ENCODE peak calls at places on chromosomes 11 and 22, in nine cellular contexts. C, I, Q, H, T, U, E, X and V are unnamed samples.

GRCh38 chr22:49657275-49657973 is 170.2 kb downstream of the BRD1 start:
- DNase-seq in C (no peak), I (peak), Q (peak), H (peak), T (no peak), U (peak), E (peak), X (peak), V (peak)

GRCh38 chr22:41028841-41029240 is 63.6 kb upstream of the EP300 start:
- DNase-seq in C (no peak), I (peak), Q (no peak), H (no peak), T (peak), U (no peak), E (no peak), X (no peak), V (no peak)

GRCh38 chr11:1873048-1873812 is 18.5 kb downstream of the PRR33 start:
- DNase-seq in C (peak), I (no peak), Q (peak), H (peak), T (peak), U (no peak), E (no peak), X (no peak), V (no peak)

GRCh38 chr11:10459029-10459970 is 4.2 kb downstream of the AMPD3 start:
- DNase-seq in C (no peak), I (peak), Q (no peak), H (no peak), T (no peak), U (no peak), E (no peak), X (peak), V (no peak)

GRCh38 chr11:63760487-63761079 is 8.0 kb downstream of the ZFTA start:
- DNase-seq in C (no peak), I (no peak), Q (no peak), H (no peak), T (no peak), U (no peak), E (no peak), X (no peak), V (no peak)

GRCh38 chr11:119832536-119832935 is 103.5 kb upstream of the NECTIN1 start:
- DNase-seq in C (peak), I (no peak), Q (peak), H (peak), T (peak), U (no peak), E (no peak), X (no peak), V (peak)

GRCh38 chr11:119520966-119521365 is 98.0 kb upstream of the THY1 start:
- DNase-seq in C (no peak), I (no peak), Q (no peak), H (no peak), T (no peak), U (no peak), E (no peak), X (no peak), V (no peak)

GRCh38 chr11:76627541-76628082 is 42.9 kb downstream of the LRRC32 start:
- DNase-seq in C (no peak), I (peak), Q (no peak), H (peak), T (no peak), U (no peak), E (no peak), X (no peak), V (peak)

GRCh38 chr11:87322570-87322969 is 284.8 kb downstream of the TMEM135 start:
- DNase-seq in C (no peak), I (no peak), Q (no peak), H (no peak), T (no peak), U (no peak), E (no peak), X (no peak), V (no peak)

GRCh38 chr22:42796081-42796480 is 61.0 kb downstream of the ARFGAP3 start:
- DNase-seq in C (peak), I (no peak), Q (no peak), H (no peak), T (no peak), U (no peak), E (no peak), X (no peak), V (peak)

DNA sequence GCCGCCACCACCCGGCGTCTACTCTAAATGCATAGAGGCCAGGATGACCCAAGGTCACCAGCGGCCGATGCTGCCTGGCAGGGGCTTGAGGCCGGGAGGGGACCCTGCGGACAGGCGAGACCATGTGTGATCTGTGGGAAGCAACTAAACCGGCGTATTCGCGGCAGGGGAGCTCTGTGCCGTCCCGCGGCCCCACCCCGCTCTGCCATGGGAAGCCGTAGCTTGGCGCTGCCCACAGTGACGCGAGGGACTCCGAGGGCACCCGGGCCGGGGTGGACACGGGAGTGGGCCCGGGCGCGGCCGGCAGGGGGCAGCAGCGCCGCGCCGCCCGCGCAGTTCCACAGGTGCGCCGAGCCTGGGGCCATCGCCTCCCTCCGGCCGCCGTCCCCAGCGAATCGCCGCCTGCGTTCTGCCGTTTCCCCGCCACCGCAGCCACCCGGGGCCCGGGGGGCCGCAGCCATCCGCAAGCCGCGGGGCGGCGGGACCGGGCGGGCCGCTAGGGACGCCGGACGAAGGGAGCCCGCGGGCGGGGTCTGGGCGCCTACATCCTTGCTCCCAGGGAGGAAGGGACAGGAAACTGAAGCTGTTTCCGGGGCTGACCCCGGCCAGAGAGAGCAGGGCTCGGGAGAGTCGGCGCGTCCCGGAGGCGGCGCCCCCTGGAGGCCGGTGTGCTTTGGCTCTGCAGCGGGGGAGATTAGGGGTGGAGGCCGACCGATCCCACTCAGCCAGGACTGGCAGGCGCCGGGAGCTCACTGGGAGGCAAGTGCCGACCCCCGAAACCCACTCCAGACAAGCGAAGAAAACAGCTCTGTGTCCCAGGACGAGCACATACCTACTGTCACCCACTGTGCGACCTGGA is 12.5 kb upstream of the HDHD5 start:
- DNase-seq in C (peak), I (peak), Q (peak), H (peak), T (peak), U (peak), E (peak), X (peak), V (peak)
- TF ChIP-seq POLR2A in C (peak), I (peak), Q (peak), H (peak), T (no peak), U (peak), E (no peak), X (peak), V (no peak)

GRCh38 chr11:123300874-123301695 is 106.0 kb upstream of the CLMP start:
- DNase-seq in C (no peak), I (peak), Q (no peak), H (no peak), T (peak), U (no peak), E (peak), X (no peak), V (no peak)
- H3K4me3 ChIP-seq in C (peak), I (no peak), Q (no peak), H (peak), T (no peak), U (no peak), E (no peak), X (no peak), V (no peak)

GRCh38 chr22:38715176-38715764 is 9.5 kb downstream of the GTPBP1 start:
- DNase-seq in C (no peak), I (no peak), Q (peak), H (no peak), T (no peak), U (no peak), E (no peak), X (no peak), V (no peak)

GRCh38 chr22:38710866-38711265 is 5.1 kb downstream of the GTPBP1 start:
- DNase-seq in C (no peak), I (no peak), Q (no peak), H (no peak), T (no peak), U (no peak), E (no peak), X (no peak), V (no peak)

GRCh38 chr22:38713921-38714320 is 8.2 kb downstream of the GTPBP1 start:
- DNase-seq in C (no peak), I (no peak), Q (no peak), H (no peak), T (no peak), U (no peak), E (no peak), X (no peak), V (no peak)

GRCh38 chr22:38710352-38710751 is 4.6 kb downstream of the GTPBP1 start:
- DNase-seq in C (no peak), I (no peak), Q (no peak), H (no peak), T (no peak), U (no peak), E (no peak), X (no peak), V (no peak)

DNA sequence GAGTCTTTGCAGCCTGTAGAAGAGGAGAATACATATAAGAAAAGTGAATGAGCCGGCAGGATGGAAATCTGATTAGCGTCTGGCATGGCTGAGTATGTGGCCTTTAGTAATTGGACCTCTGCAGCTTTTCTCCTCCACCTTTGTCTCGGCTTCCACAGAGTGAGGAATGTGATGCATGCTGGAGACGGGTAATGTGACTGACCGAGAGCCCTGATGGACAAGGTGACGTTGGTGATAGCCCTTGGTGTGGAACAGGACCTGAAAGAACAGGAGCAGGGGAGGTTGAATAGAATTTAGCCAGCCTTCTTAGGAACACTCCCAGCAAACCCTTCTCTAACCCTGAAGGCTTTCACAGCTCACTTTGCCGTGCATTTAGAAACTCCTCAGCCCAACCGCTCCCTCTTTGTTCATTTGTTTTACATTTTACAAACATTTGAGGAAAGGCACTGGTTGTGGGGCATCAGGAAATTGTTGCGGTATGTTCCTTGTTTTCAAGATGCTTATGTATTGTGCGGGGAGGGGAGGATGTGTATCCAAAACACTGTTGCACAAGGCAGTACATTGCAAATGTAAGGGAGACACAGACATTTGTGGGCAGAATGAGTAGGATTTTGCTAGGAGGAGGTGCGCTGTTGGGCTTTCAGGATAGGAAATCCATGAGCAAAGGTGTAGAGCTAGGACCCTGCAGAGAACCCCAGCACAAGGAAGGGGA is 6.9 kb downstream of the GTPBP1 start:
- DNase-seq in C (no peak), I (no peak), Q (no peak), H (no peak), T (no peak), U (no peak), E (no peak), X (no peak), V (no peak)
- TF ChIP-seq POLR2A in C (no peak), I (no peak), Q (no peak), H (no peak), T (no peak), U (no peak), E (no peak), X (no peak), V (no peak)

DNA sequence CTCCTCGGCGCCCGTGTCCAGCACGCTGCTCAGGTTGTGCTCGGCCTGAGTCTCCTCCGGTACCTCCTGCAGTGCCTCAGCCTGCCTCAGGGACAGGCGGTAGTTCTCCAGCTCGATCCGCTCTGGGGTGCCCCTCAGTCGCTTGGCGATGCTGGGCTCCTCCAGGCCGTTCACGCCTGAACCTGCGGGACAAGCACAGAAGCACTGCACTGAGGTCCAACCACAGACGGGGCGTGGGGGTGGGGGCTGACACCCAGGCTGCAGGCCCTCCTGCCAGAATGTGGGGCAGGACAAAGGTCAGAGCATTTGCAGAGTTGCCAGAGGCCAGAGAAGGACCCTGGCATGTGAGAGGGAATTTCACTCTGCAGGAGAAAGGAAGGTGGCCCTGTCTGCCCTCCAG is 67.6 kb upstream of the BID start:
- DNase-seq in C (peak), I (no peak), Q (no peak), H (no peak), T (no peak), U (no peak), E (no peak), X (no peak), V (no peak)
- H3K4me3 ChIP-seq in C (no peak), I (no peak), Q (no peak), H (peak), T (no peak), U (no peak), E (no peak), X (no peak), V (no peak)

GRCh38 chr11:46697723-46698122 is 2.7 kb downstream of the ARHGAP1 start:
- DNase-seq in C (no peak), I (no peak), Q (no peak), H (no peak), T (no peak), U (no peak), E (no peak), X (no peak), V (no peak)

GRCh38 chr11:46697303-46697702 is 3.1 kb downstream of the ARHGAP1 start:
- DNase-seq in C (no peak), I (no peak), Q (no peak), H (no peak), T (no peak), U (no peak), E (no peak), X (no peak), V (no peak)

GRCh38 chr11:46698597-46698996 is 1.8 kb downstream of the ARHGAP1 start:
- DNase-seq in C (no peak), I (peak), Q (no peak), H (no peak), T (no peak), U (no peak), E (no peak), X (peak), V (no peak)

GRCh38 chr11:46700251-46701077 is at the start of the genes ARHGAP1 and ZNF408:
- DNase-seq in C (peak), I (peak), Q (peak), H (peak), T (peak), U (peak), E (peak), X (peak), V (peak)

DNA sequence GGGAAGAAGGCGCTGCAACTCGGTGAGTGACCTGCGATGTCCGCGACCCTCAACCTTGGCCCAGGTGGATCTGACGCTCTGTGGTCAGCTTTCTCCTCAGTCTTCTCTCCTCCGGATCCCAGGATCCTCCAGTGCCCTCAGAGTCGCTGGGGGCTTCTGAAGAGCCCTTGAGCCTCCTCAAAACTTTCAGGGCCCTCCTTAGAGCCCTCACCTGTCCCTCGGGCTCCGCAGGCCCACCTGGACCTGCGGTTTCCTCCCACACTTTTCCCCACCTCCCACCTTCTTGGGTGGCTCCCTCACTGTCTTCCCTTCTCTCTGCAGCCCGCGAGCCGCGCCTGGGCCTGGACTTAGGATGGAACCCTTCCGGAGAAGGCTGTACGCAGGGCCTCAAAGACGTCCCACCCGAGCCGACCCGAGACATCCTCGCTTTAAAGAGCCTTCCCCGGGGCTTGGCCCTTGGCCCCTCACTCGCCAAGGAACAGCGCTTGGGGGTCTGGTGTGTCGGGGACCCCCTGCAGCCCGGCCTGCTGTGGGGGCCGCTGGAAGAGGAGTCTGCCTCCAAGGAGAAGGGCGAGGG is 335 bp downstream of the ZNF408 start:
- DNase-seq in C (no peak), I (peak), Q (no peak), H (no peak), T (no peak), U (no peak), E (no peak), X (peak), V (no peak)
- TF ChIP-seq POLR2A in C (no peak), I (peak), Q (no peak), H (no peak), T (no peak), U (no peak), E (no peak), X (no peak), V (no peak)

GRCh38 chr11:73243093-73243485 is 25.0 kb downstream of the P2RY2 start:
- DNase-seq in C (no peak), I (no peak), Q (peak), H (peak), T (no peak), U (no peak), E (no peak), X (no peak), V (no peak)

GRCh38 chr11:73246303-73246702 is 25.8 kb upstream of the P2RY6 start:
- DNase-seq in C (no peak), I (no peak), Q (no peak), H (no peak), T (no peak), U (no peak), E (no peak), X (no peak), V (no peak)

GRCh38 chr11:73242291-73243092 is 24.4 kb downstream of the P2RY2 start:
- DNase-seq in C (peak), I (peak), Q (peak), H (peak), T (peak), U (no peak), E (peak), X (peak), V (peak)

GRCh38 chr11:73245461-73245860 is 26.7 kb upstream of the P2RY6 start:
- DNase-seq in C (peak), I (no peak), Q (peak), H (peak), T (no peak), U (no peak), E (no peak), X (no peak), V (no peak)

DNA sequence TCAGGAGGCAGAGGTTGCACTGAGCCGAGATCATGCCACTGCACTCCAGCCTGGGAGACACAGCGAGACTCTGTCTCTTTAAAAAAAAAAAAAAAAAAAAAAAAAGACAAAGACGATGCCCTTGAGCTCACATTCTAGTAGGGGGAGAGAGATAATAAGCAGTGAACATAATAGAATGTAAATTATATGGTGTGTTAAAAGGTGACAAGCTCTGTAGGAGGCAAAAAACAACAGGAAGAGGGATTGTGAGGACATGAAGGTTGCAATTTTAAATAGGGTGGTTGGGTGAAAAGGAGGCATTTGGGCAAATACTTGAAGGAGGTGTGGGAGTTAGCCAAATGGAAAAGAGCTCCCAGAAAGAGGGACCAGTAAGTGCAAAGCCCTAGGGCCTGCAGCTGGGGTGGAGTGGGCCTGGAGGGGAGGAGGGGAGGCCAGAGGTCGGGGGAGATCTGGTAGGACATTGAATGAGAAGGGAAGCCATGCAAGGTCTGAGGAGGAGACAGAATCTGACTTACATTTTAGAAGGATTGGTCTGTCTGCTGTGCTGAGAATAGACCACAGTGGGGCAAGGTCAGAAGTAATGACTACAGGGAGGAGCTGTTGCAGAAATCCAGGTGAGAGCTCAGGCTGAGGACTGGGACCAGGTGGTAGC is 26.6 kb downstream of the P2RY2 start:
- DNase-seq in C (peak), I (no peak), Q (no peak), H (peak), T (no peak), U (no peak), E (no peak), X (no peak), V (no peak)
- H3K4me3 ChIP-seq in C (no peak), I (no peak), Q (no peak), H (no peak), T (no peak), U (no peak), E (no peak), X (no peak), V (no peak)